ENCODE peak calls at places on chromosomes 4 and X, in nine cellular contexts. H, K, Z, G, T, A, I, U and N are unnamed samples.

GRCh38 chr4:23775694-23776093 is 114.2 kb downstream of the PPARGC1A start:
- DNase-seq in I (peak; percentile 22), U (no peak), T (no peak), K (no peak), Z (no peak), G (no peak), H (no peak), A (no peak), N (no peak)

GRCh38 chrX:115233497-115234219 is at the start of gene LRCH2:
- DNase-seq in K (peak; percentile 41), U (no peak), I (peak; percentile 70), H (no peak), Z (peak; percentile 18), T (peak; percentile 74), A (no peak), G (no peak), N (peak; percentile 78)

GRCh38 chr4:97978791-97979488 is 164.3 kb downstream of the STPG2 start:
- DNase-seq in G (no peak), K (no peak), U (no peak), Z (no peak), I (no peak), A (no peak), T (no peak), H (no peak), N (no peak)

GRCh38 chr4:80484707-80485106 is 149.2 kb downstream of the CFAP299 start:
- DNase-seq in H (no peak), T (no peak), Z (no peak), I (no peak), G (no peak), A (no peak), U (no peak), K (no peak), N (no peak)

GRCh38 chrX:115650916-115651315 is 89.9 kb downstream of the PLS3 start:
- DNase-seq in I (peak; percentile 87), K (peak; percentile 48), T (peak; percentile 60), H (peak; percentile 38), Z (peak; percentile 22), G (no peak), A (no peak), U (no peak), N (no peak)

GRCh38 chrX:50770702-50771101 is 43.3 kb downstream of the SHROOM4 start:
- DNase-seq in K (no peak), A (no peak), U (no peak), I (no peak), Z (no peak), T (no peak), H (no peak), G (no peak), N (no peak)

GRCh38 chr4:109752545-109752944 is 22.7 kb upstream of the PLA2G12A start:
- DNase-seq in H (no peak), G (no peak), I (no peak), T (no peak), K (no peak), U (no peak), A (no peak), Z (no peak), N (no peak)

GRCh38 chr4:79842162-79842561 is 230.9 kb downstream of the ANTXR2 start:
- DNase-seq in I (no peak), U (no peak), K (no peak), T (no peak), Z (no peak), H (no peak), A (no peak), G (no peak), N (no peak)

GRCh38 chrX:55342533-55343501 is 78.1 kb upstream of the PAGE3 start:
- DNase-seq in K (peak; percentile 35), T (no peak), H (no peak), Z (peak; percentile 6), U (no peak), A (peak; percentile 3), I (peak; percentile 2), G (no peak), N (no peak)

GRCh38 chr4:82268050-82268825 is 105.6 kb downstream of the HNRNPD start:
- DNase-seq in K (peak; percentile 41), A (peak; percentile 21), T (peak; percentile 55), G (no peak), U (no peak), I (peak; percentile 57), H (peak; percentile 48), Z (peak; percentile 87), N (no peak)

GRCh38 chr4:140856692-140857091 is 100.5 kb upstream of the TBC1D9 start:
- DNase-seq in Z (no peak), U (no peak), H (peak; percentile 63), A (no peak), K (peak; percentile 27), G (no peak), I (peak; percentile 36), T (no peak), N (no peak)

GRCh38 chr4:180665994-180666818 is 1577.0 kb upstream of the TENM3 start:
- DNase-seq in K (peak; percentile 46), Z (peak; percentile 48), T (peak; percentile 59), H (peak; percentile 6), I (peak; percentile 80), A (peak; percentile 3), G (no peak), U (no peak), N (no peak)

GRCh38 chr4:68732653-68733466 is 62.4 kb upstream of the UGT2B15 start:
- DNase-seq in I (no peak), T (no peak), G (no peak), H (no peak), Z (no peak), K (no peak), A (no peak), U (no peak), N (no peak)

GRCh38 chrX:136310411-136310810 is 9.6 kb downstream of the ADGRG4 start:
- DNase-seq in I (no peak), H (peak; percentile 53), T (no peak), G (no peak), A (no peak), K (no peak), U (no peak), Z (no peak), N (no peak)

GRCh38 chr4:55851885-55852284 is 1.6 kb upstream of the EXOC1 start:
- DNase-seq in G (no peak), I (no peak), Z (no peak), H (no peak), T (no peak), U (no peak), A (no peak), K (no peak), N (no peak)

GRCh38 chr4:84503495-84504437 is 4.7 kb upstream of the NKX6-1 start:
- DNase-seq in A (no peak), K (peak; percentile 23), G (no peak), H (peak; percentile 68), I (peak; percentile 57), Z (peak; percentile 74), T (peak; percentile 52), U (no peak), N (no peak)

GRCh38 chrX:24002792-24003191 is 24.2 kb downstream of the KLHL15 start:
- DNase-seq in I (no peak), U (no peak), G (no peak), A (no peak), Z (no peak), H (no peak), K (no peak), T (no peak), N (no peak)

GRCh38 chr4:83062748-83063147 is 27.8 kb downstream of the COPS4 start:
- DNase-seq in H (no peak), U (no peak), G (no peak), A (no peak), I (peak; percentile 72), K (no peak), Z (no peak), T (no peak), N (no peak)

GRCh38 chrX:43808231-43808630 is 74.0 kb downstream of the MAOB start:
- DNase-seq in K (no peak), I (no peak), H (no peak), U (no peak), T (no peak), G (no peak), A (no peak), Z (no peak), N (no peak)

GRCh38 chr4:80419946-80420345 is 84.4 kb downstream of the CFAP299 start:
- DNase-seq in I (no peak), G (no peak), T (no peak), U (no peak), A (no peak), Z (no peak), H (no peak), K (no peak), N (no peak)